ENCODE peak calls at places on chromosomes 2 and 18, in four cellular contexts. S is B cell, H is RWPE1, N is HL-60. X is an unnamed sample.
A peak's percentile ranks its signal among the peaks of the same experiment; 100 is the strongest.

GRCh38 chr2:102841107-102841840 is 79.4 kb downstream of the TMEM182 start:
- DNase-seq in S (peak; percentile 34), H (no peak), N (peak; percentile 62), X (no peak)

GRCh38 chr2:181399046-181399445 is 58.1 kb upstream of the ITGA4 start:
- DNase-seq in S (no peak), H (no peak), N (no peak), X (no peak)

GRCh38 chr2:61090386-61090921 is 24.8 kb downstream of the SANBR start:
- DNase-seq in S (no peak), H (no peak), N (no peak), X (no peak)

GRCh38 chr18:54257015-54257414 is 12.3 kb upstream of the POLI start:
- DNase-seq in S (no peak), H (no peak), N (no peak), X (no peak)

GRCh38 chr2:55099878-55100820 is 49.9 kb upstream of the RTN4 start:
- DNase-seq in S (no peak), H (no peak), N (no peak), X (no peak)

GRCh38 chr2:205720451-205720902 is 38.2 kb downstream of the NRP2 start:
- DNase-seq in S (no peak), H (no peak), N (no peak), X (no peak)

GRCh38 chr2:186576614-186577013 is 13.2 kb upstream of the ITGAV start:
- DNase-seq in S (no peak), H (no peak), N (no peak), X (no peak)

GRCh38 chr2:111167238-111168162 is 46.8 kb downstream of the BCL2L11 start:
- DNase-seq in S (no peak), H (no peak), N (no peak), X (no peak)

GRCh38 chr18:35267161-35267651 is 22.8 kb downstream of the ZSCAN30 start:
- DNase-seq in S (peak; percentile 87), H (no peak), N (no peak), X (no peak)

GRCh38 chr2:176129013-176129796 is at the start of gene HOXD8:
- DNase-seq in S (no peak), H (no peak), N (no peak), X (peak; percentile 81)

GRCh38 chr2:190838492-190838910 is 42.1 kb upstream of the GLS start:
- DNase-seq in S (no peak), H (peak; percentile 24), N (no peak), X (no peak)

GRCh38 chr2:124880995-124881394 is 855.9 kb downstream of the CNTNAP5 start:
- DNase-seq in S (no peak), H (no peak), N (no peak), X (no peak)

GRCh38 chr2:177317857-177318256 is 53.3 kb upstream of the NFE2L2 start:
- DNase-seq in S (no peak), H (no peak), N (no peak), X (no peak)

GRCh38 chr2:174789001-174789400 is 24.7 kb upstream of the CHRNA1 start:
- DNase-seq in S (no peak), H (no peak), N (no peak), X (no peak)

GRCh38 chr2:36478332-36478738 is 119.6 kb downstream of the FEZ2 start:
- DNase-seq in S (no peak), H (peak; percentile 77), N (peak; percentile 6), X (no peak)

GRCh38 chr2:121088251-121089004 is 196.6 kb downstream of the TFCP2L1 start:
- DNase-seq in S (no peak), H (no peak), N (no peak), X (no peak)

GRCh38 chr2:219291910-219292490 is 12.8 kb downstream of the DNAJB2 start:
- DNase-seq in S (no peak), H (no peak), N (no peak), X (no peak)

GRCh38 chr2:30405266-30405592 is 41.8 kb upstream of the LCLAT1 start:
- DNase-seq in S (no peak), H (no peak), N (no peak), X (no peak)

GRCh38 chr2:218368150-218368528 is 11.5 kb downstream of the CATIP start:
- DNase-seq in S (no peak), H (no peak), N (no peak), X (no peak)

GRCh38 chr18:22432672-22433137 is 15.0 kb upstream of the CTAGE1 start:
- DNase-seq in S (no peak), H (peak; percentile 92), N (no peak), X (no peak)

GRCh38 chr2:238106698-238107524 is 6.8 kb downstream of the ESPNL start:
- DNase-seq in S (no peak), H (no peak), N (peak; percentile 52), X (peak; percentile 63)

GRCh38 chr2:238105506-238106338 is 5.6 kb downstream of the ESPNL start:
- DNase-seq in S (no peak), H (no peak), N (no peak), X (peak; percentile 65)

GRCh38 chr2:238107525-238108422 is 7.6 kb downstream of the ESPNL start:
- DNase-seq in S (peak; percentile 83), H (no peak), N (no peak), X (peak; percentile 61)

GRCh38 chr2:238104521-238105311 is 4.6 kb downstream of the ESPNL start:
- DNase-seq in S (no peak), H (no peak), N (no peak), X (peak; percentile 67)

DNA sequence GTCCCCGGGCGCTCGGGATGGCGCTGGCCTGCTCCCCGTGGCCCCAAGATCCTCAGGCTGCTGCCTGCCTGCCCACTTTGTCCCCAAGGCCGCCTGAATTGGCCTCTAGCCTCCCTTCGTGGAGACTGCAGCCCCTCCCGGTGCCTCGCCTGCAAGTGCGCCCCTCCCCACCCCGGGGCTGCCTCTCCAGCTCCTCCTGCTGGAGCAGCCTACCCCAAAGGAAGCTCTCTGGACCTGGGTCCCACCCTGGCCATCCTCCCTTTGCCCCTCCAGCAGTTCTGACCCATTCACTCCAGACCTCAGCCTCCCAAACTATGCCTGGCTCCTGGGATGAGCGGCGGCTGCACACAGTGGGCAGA is 6.2 kb downstream of the ESPNL start:
- DNase-seq in S (no peak), H (no peak), N (no peak), X (peak; percentile 67)
- TF ChIP-seq CTCF in S (no peak), H (no peak), N (no peak), X (no peak)

DNA sequence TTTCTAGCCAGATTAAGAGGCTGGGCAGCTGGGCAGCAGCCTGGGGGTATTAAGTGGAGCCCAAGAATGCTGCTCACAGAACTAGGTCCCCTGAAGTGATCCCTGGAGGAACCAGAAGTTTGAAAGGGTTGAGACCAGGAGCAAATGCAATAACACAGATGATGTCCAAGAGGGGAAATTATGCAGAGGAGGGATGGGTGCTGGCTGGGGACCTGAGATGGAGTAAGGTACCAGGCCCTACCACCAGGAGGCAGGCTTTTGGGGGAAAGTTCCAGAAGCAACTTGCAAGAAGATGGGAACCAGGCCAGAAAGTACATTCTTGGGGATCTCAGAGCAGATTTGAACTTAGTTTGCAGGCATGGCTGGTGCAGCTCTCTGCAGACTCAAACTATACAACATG is 175.1 kb downstream of the NCK2 start:
- DNase-seq in S (peak; percentile 15), H (peak; percentile 10), N (peak; percentile 37), X (no peak)
- TF ChIP-seq CTCF in S (peak; percentile 26), H (peak; percentile 6), N (peak; percentile 28), X (peak; percentile 64)

GRCh38 chr18:8786766-8787670 is 81.7 kb downstream of the MTCL1 start:
- DNase-seq in S (no peak), H (peak; percentile 61), N (no peak), X (peak; percentile 62)
- TF ChIP-seq CTCF in S (no peak), H (no peak), N (no peak), X (no peak)

DNA sequence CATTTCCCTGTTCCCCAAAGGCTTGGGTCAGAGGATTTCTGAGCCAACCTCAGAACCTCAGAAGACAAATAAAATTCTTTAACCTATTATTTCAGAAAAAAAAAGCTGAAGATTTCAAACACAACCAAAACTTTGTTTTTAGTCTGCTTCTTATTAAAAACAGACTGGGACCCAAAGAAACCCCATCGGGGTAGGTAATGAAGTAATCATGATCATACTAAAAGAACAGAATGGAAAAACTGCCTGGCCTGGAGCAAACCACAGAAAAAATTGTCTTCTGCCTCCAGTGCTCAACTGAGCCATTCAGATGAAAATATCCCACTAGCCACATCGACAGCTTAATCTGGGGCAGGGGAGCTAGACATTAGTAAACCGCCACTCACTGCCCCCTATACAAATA is 76.5 kb downstream of the SDC1 start:
- DNase-seq in S (no peak), H (no peak), N (no peak), X (no peak)
- TF ChIP-seq CTCF in S (no peak), H (no peak), N (no peak), X (no peak)

GRCh38 chr2:15863089-15863488 is 77.3 kb upstream of the MYCN start:
- DNase-seq in S (no peak), H (no peak), N (no peak), X (no peak)

GRCh38 chr2:15860051-15860663 is 80.2 kb upstream of the MYCN start:
- DNase-seq in S (no peak), H (no peak), N (no peak), X (no peak)

GRCh38 chr2:15861898-15862297 is 78.5 kb upstream of the MYCN start:
- DNase-seq in S (no peak), H (no peak), N (no peak), X (no peak)

GRCh38 chr2:15861172-15861822 is 79.1 kb upstream of the MYCN start:
- DNase-seq in S (no peak), H (no peak), N (no peak), X (no peak)

DNA sequence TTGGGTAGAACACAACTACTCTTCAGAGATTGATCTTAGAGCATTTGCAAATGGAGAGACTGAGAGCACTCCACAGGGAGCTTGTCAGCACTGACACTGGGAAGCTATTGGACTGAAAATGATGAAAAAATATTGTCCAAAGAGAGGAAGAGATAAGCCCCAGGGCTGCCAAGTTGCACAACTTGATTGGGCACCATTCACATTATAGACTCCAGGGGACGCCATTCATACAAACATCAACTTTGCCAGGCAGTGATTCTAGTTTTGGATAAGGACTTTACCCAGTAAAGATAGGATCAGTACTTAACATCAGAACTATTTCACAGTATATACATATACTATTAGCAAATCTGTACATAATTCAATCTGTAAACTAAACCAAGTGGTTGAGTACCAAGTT is 79.6 kb upstream of the MYCN start:
- DNase-seq in S (no peak), H (no peak), N (no peak), X (no peak)
- TF ChIP-seq CTCF in S (no peak), H (no peak), N (no peak), X (no peak)

DNA sequence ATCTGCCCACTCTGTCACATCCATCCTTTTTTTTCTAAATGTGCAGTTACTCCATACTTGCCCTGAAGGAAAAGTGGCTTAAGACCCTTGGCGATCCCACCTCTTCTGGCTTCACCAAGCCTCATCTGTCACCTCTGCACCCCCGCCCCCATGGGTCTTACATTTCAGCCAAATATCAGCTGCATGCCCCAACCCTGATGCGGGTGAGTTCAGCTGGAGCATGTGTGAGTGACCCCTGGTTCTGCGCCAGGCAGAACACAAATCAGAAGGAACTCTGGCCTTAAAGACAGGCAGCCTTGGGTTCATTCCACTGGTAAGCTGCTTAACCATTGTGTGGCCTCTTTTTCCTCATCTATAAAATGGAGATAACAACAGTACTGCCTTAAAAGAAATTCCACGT is 194.7 kb downstream of the KLHL29 start:
- DNase-seq in S (no peak), H (no peak), N (no peak), X (no peak)
- TF ChIP-seq CTCF in S (no peak), H (no peak), N (no peak), X (no peak)

GRCh38 chr18:65968605-65969004 is 217.8 kb downstream of the CDH7 start:
- DNase-seq in S (no peak), H (no peak), N (no peak), X (no peak)
- TF ChIP-seq CTCF in S (no peak), H (no peak), N (peak; percentile 18), X (peak; percentile 76)